ENCODE peak calls at places on chromosomes 7 and 10, in nine cellular contexts. I, A, V, B, F, P, Z, H and C are unnamed samples.

GRCh38 chr10:59678884-59679301 is 30.8 kb downstream of the SLC16A9 start:
- DNase-seq in I (no peak), A (no peak), V (peak), B (peak), F (no peak), P (no peak), Z (no peak), H (no peak), C (no peak)

GRCh38 chr7:129147723-129148122 is 3.2 kb downstream of the TSPAN33 start:
- DNase-seq in I (no peak), A (no peak), V (no peak), B (no peak), F (no peak), P (no peak), Z (no peak), H (no peak), C (no peak)

GRCh38 chr10:49309691-49310371 is 10.9 kb downstream of the C10orf71 start:
- DNase-seq in I (no peak), A (no peak), V (no peak), B (no peak), F (no peak), P (no peak), Z (no peak), H (no peak), C (no peak)

GRCh38 chr10:58952162-58952561 is 224.3 kb upstream of the PHYHIPL start:
- DNase-seq in I (no peak), A (no peak), V (peak), B (no peak), F (no peak), P (no peak), Z (peak), H (no peak), C (no peak)

GRCh38 chr7:112205348-112206237 is 606 bp downstream of the DOCK4 start:
- DNase-seq in I (peak), A (peak), V (peak), B (peak), F (peak), P (peak), Z (peak), H (peak), C (peak)

GRCh38 chr10:59376817-59377340 is 14.5 kb upstream of the FAM13C start:
- DNase-seq in I (no peak), A (no peak), V (no peak), B (no peak), F (no peak), P (no peak), Z (no peak), H (no peak), C (no peak)

GRCh38 chr7:77940647-77941046 is 142.1 kb downstream of the PHTF2 start:
- DNase-seq in I (no peak), A (peak), V (peak), B (peak), F (no peak), P (no peak), Z (no peak), H (peak), C (peak)

GRCh38 chr7:70238171-70238575 is 639.9 kb downstream of the AUTS2 start:
- DNase-seq in I (no peak), A (no peak), V (no peak), B (no peak), F (peak), P (no peak), Z (no peak), H (no peak), C (no peak)

GRCh38 chr10:84293574-84294016 is 34.8 kb upstream of the CCSER2 start:
- DNase-seq in I (no peak), A (no peak), V (no peak), B (no peak), F (peak), P (no peak), Z (no peak), H (no peak), C (no peak)

GRCh38 chr7:78516450-78516849 is 717.9 kb downstream of the PHTF2 start:
- DNase-seq in I (no peak), A (no peak), V (no peak), B (no peak), F (no peak), P (no peak), Z (no peak), H (no peak), C (no peak)

GRCh38 chr10:31741473-31741872 is 187.2 kb downstream of the ARHGAP12 start:
- DNase-seq in I (no peak), A (no peak), V (no peak), B (no peak), F (no peak), P (no peak), Z (no peak), H (no peak), C (no peak)

GRCh38 chr7:152968003-152968402 is 208.5 kb downstream of the ACTR3B start:
- DNase-seq in I (no peak), A (no peak), V (no peak), B (no peak), F (no peak), P (no peak), Z (no peak), H (no peak), C (no peak)

GRCh38 chr7:85630904-85631582 is 444.2 kb upstream of the SEMA3D start:
- DNase-seq in I (no peak), A (no peak), V (no peak), B (peak), F (no peak), P (no peak), Z (no peak), H (no peak), C (no peak)

GRCh38 chr7:96304573-96304972 is 17.3 kb downstream of the SLC25A13 start:
- DNase-seq in I (no peak), A (no peak), V (no peak), B (no peak), F (no peak), P (no peak), Z (no peak), H (peak), C (no peak)

GRCh38 chr7:110317699-110318265 is 773.1 kb upstream of the LRRN3 start:
- DNase-seq in I (no peak), A (peak), V (no peak), B (peak), F (no peak), P (no peak), Z (no peak), H (peak), C (no peak)

GRCh38 chr7:84237533-84238173 is 43.1 kb upstream of the SEMA3A start:
- DNase-seq in I (no peak), A (peak), V (no peak), B (peak), F (no peak), P (no peak), Z (no peak), H (peak), C (no peak)

GRCh38 chr10:15223174-15223573 is 54.7 kb upstream of the NMT2 start:
- DNase-seq in I (no peak), A (peak), V (no peak), B (no peak), F (no peak), P (no peak), Z (no peak), H (peak), C (no peak)

GRCh38 chr10:94402204-94403033 is at the start of gene TBC1D12:
- DNase-seq in I (peak), A (peak), V (peak), B (peak), F (peak), P (no peak), Z (peak), H (peak), C (peak)

GRCh38 chr7:76071316-76072242 is 23.7 kb downstream of the MDH2 start:
- DNase-seq in I (peak), A (no peak), V (peak), B (no peak), F (peak), P (no peak), Z (no peak), H (no peak), C (no peak)

GRCh38 chr10:32988604-32989003 is 30.6 kb upstream of the ITGB1 start:
- DNase-seq in I (no peak), A (no peak), V (no peak), B (no peak), F (no peak), P (no peak), Z (no peak), H (no peak), C (no peak)

GRCh38 chr7:131501422-131501821 is 55.0 kb downstream of the PODXL start:
- DNase-seq in I (no peak), A (peak), V (no peak), B (no peak), F (no peak), P (peak), Z (no peak), H (peak), C (no peak)

GRCh38 chr10:99560277-99561126 is 27.8 kb downstream of the NKX2-3 start:
- DNase-seq in I (no peak), A (no peak), V (peak), B (peak), F (peak), P (peak), Z (no peak), H (peak), C (peak)

GRCh38 chr7:25098096-25099046 is 26.7 kb downstream of the CYCS start:
- DNase-seq in I (peak), A (peak), V (peak), B (peak), F (peak), P (peak), Z (peak), H (peak), C (peak)

DNA sequence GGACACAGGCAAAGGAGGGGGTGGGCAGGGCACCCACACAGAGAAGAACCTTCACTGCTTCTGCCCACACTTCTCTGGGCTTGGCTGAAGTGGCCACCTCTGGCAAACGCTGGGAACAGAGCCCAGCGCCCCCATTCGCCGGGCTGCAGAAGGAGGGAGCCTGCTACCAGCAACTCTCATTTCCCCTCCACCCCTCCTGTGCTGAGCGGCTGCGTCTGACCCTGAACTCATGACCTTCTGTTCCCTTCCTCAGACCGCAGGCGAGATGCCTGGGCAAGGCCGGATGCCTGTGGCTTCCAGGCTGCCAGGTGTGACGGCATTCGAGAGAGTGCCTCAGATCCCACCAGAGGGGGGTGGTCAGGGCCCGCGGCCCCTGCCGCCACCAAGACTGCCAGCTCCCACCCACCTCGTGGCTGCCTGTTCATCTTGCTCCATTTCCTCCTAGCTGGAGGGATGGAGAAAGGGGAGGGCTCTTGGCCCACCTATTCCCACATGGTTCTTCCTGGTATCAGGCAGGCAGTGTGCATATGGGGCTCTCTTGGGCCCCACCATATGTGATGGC is 19.8 kb downstream of the DNAJB12 start:
- DNase-seq in I (peak), A (no peak), V (peak), B (no peak), F (no peak), P (peak), Z (peak), H (peak), C (no peak)
- TF ChIP-seq CTCF in I (no peak), A (no peak), V (peak), B (no peak), F (no peak), P (no peak), Z (peak), H (peak), C (no peak)

DNA sequence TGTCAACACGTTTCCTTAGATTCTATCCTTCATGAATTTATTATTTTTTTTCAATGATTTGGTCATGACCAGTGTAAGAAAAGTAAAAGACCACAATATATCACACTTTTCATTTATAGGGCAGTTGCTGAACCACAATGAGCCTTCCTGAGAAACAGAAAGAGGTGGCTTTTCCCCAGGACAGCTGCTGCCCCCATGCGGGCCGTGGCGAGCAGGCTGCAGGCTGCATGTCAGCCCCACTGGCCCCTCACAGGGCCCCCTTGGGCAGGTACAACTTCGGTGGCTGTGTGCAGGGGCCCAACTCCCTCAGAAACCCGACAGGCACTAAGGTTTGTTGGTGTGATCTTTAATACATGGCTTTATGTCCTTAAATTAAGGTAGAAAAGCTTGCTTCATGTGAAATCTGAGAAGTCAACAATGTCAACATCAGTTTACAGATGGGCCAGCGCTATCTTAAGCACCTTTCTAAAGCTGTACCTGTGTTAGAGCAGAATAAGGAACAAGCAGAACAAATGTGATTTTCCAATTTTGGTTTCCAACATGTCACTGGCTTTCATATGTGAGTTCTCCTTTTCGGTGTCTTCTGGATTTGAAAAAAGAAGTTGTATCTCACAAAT is 10.6 kb downstream of the BEND7 start:
- DNase-seq in I (no peak), A (no peak), V (no peak), B (no peak), F (peak), P (no peak), Z (no peak), H (no peak), C (no peak)
- TF ChIP-seq CTCF in I (peak), A (peak), V (no peak), B (peak), F (peak), P (no peak), Z (peak), H (peak), C (peak)

GRCh38 chr7:144027070-144027469 is 21.7 kb upstream of the OR2A5 start:
- DNase-seq in I (no peak), A (no peak), V (no peak), B (peak), F (no peak), P (no peak), Z (no peak), H (peak), C (no peak)
- TF ChIP-seq CTCF in I (peak), A (peak), V (peak), B (peak), F (no peak), P (no peak), Z (peak), H (peak), C (peak)

GRCh38 chr10:73253226-73253557 is 748 bp upstream of the MRPS16 start:
- DNase-seq in I (no peak), A (no peak), V (no peak), B (peak), F (no peak), P (no peak), Z (no peak), H (no peak), C (no peak)
- TF ChIP-seq CTCF in I (no peak), A (no peak), V (no peak), B (no peak), F (peak), P (no peak), Z (no peak), H (no peak), C (peak)

DNA sequence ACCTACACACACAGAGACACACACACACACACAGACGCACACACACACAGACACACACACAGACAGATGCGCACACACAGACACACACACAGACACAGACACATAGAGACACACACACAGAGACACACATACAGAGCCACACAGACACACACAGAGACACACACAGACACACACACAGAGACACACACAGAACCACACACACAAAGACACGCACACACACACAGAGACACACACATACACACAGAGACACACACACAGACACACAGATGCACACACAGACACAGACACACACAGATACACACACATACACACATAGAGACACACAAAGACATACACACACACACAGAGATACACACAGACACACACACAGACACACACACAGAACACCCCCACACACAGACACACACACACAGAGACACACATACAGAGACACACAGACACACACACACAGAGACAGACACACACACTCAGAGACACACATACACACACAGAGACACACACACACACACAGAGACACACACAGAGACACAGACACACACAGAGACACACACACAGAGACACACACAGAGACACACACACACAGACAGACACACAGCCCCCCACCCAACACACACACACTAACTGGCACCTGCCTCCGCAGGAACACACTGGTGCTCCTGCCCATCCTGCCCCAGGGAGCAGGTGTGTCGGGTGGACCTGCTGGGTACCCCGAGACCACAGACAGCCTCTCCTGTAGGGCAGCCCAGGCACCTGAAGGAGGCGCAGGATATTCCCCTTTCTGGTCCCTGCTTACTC is 5.5 kb upstream of the FZD9 start:
- DNase-seq in I (no peak), A (no peak), V (no peak), B (no peak), F (no peak), P (no peak), Z (no peak), H (no peak), C (no peak)
- TF ChIP-seq CTCF in I (no peak), A (peak), V (no peak), B (no peak), F (peak), P (no peak), Z (no peak), H (no peak), C (no peak)